ENCODE peak calls at places on chromosomes 6 and 20, in nine cellular contexts. J is dorsolateral prefrontal cortex, W is fibroblast of the aortic adventitia, K is body of pancreas, X is kidney, S is GM23248, T is cardiac fibroblast, R is hepatocyte, N is choroid plexus epithelial cell. C is an unnamed sample.

GRCh38 chr20:56428388-56428787 is 16.3 kb downstream of the CASS4 start:
- DNase-seq in J (no peak), W (no peak), K (no peak), X (no peak), S (no peak), T (no peak), R (no peak), N (no peak), C (no peak)

GRCh38 chr6:132052096-132052495 is 100.9 kb upstream of the CCN2 start:
- DNase-seq in J (no peak), W (peak; percentile 69), K (no peak), X (no peak), S (peak; percentile 31), T (no peak), R (no peak), N (no peak), C (no peak)

GRCh38 chr6:106750146-106750900 is 120.9 kb downstream of the QRSL1 start:
- DNase-seq in J (no peak), W (no peak), K (no peak), X (no peak), S (no peak), T (no peak), R (no peak), N (no peak), C (no peak)

GRCh38 chr20:1811621-1812498 is 83.3 kb upstream of the SIRPA start:
- DNase-seq in J (no peak), W (no peak), K (no peak), X (no peak), S (no peak), T (no peak), R (no peak), N (no peak), C (no peak)

GRCh38 chr20:8901237-8902025 is 167.5 kb upstream of the PLCB4 start:
- DNase-seq in J (no peak), W (peak; percentile 17), K (no peak), X (peak; percentile 66), S (peak; percentile 20), T (peak; percentile 2), R (no peak), N (peak; percentile 15), C (no peak)

GRCh38 chr6:163001341-163001740 is 273.6 kb downstream of the PACRG start:
- DNase-seq in J (no peak), W (no peak), K (no peak), X (no peak), S (no peak), T (no peak), R (no peak), N (peak; percentile 5), C (no peak)

GRCh38 chr20:15061955-15062354 is 724.5 kb upstream of the FLRT3 start:
- DNase-seq in J (no peak), W (no peak), K (no peak), X (peak; percentile 60), S (no peak), T (no peak), R (peak; percentile 49), N (no peak), C (no peak)

GRCh38 chr6:129759851-129760595 is 50.0 kb upstream of the ARHGAP18 start:
- DNase-seq in J (no peak), W (no peak), K (no peak), X (no peak), S (peak; percentile 27), T (no peak), R (no peak), N (no peak), C (no peak)

GRCh38 chr6:142810952-142811514 is 133.9 kb downstream of the HIVEP2 start:
- DNase-seq in J (no peak), W (no peak), K (no peak), X (no peak), S (no peak), T (no peak), R (no peak), N (no peak), C (no peak)

GRCh38 chr20:62019881-62020492 is 45.7 kb downstream of the TAF4 start:
- DNase-seq in J (no peak), W (no peak), K (no peak), X (peak; percentile 49), S (no peak), T (no peak), R (no peak), N (no peak), C (no peak)

GRCh38 chr6:13457577-13457976 is 29.8 kb downstream of the GFOD1 start:
- DNase-seq in J (no peak), W (peak; percentile 71), K (no peak), X (no peak), S (peak; percentile 68), T (peak; percentile 62), R (no peak), N (no peak), C (peak; percentile 42)

GRCh38 chr6:130524552-130524951 is 158.7 kb downstream of the TMEM200A start:
- DNase-seq in J (no peak), W (no peak), K (no peak), X (no peak), S (no peak), T (no peak), R (no peak), N (no peak), C (no peak)

GRCh38 chr6:139376054-139376355 is 1.6 kb upstream of the CITED2 start:
- DNase-seq in J (no peak), W (no peak), K (peak; percentile 50), X (no peak), S (no peak), T (no peak), R (peak; percentile 49), N (no peak), C (no peak)

GRCh38 chr6:139375239-139376053 is 998 bp upstream of the CITED2 start:
- DNase-seq in J (peak; percentile 88), W (peak; percentile 99), K (peak; percentile 94), X (peak; percentile 96), S (peak; percentile 97), T (peak; percentile 98), R (peak; percentile 96), N (peak; percentile 99), C (peak; percentile 99)

GRCh38 chr6:139374357-139375238 is at the start of gene CITED2:
- DNase-seq in J (peak; percentile 91), W (peak; percentile 98), K (peak; percentile 95), X (peak; percentile 97), S (peak; percentile 98), T (peak; percentile 98), R (peak; percentile 96), N (peak; percentile 98), C (peak; percentile 98)

GRCh38 chr6:139378226-139378625 is 3.8 kb upstream of the CITED2 start:
- DNase-seq in J (no peak), W (no peak), K (no peak), X (no peak), S (no peak), T (no peak), R (no peak), N (no peak), C (no peak)

GRCh38 chr6:139376604-139377218 is 2.3 kb upstream of the CITED2 start:
- DNase-seq in J (peak; percentile 13), W (peak; percentile 79), K (peak; percentile 89), X (no peak), S (peak; percentile 49), T (peak; percentile 54), R (peak; percentile 70), N (peak; percentile 74), C (peak; percentile 75)
- H3K4me3 ChIP-seq in J (no peak overlapping the region), W (peak overlapping the region; percentile 82), K (no peak overlapping the region), X (peak overlapping the region; percentile 97), S (peak overlapping the region; percentile 97), T (peak overlapping the region; percentile 55), R (peak overlapping the region; percentile 41), N (peak overlapping the region; percentile 92), C (peak overlapping the region; percentile 99)

DNA sequence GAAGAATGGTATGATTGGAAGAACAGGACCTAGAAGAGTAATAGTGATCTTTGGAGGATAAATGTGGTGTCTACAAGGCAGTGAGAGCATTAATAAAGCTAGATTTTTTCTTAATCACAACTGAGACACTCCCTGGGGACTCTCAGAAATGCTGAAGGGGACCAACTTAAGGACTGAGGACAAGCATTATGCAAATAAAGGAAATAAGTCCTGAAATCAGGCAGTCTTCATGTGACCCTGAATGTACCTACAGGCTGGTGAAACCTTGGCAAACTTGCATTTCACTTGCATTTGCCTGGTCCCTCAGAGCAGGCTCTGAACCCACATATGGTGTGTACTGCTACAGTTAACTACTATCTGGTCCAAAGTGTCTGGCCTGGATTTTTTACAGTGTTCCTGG is 19.3 kb upstream of the TTK start:
- DNase-seq in J (no peak), W (no peak), K (no peak), X (no peak), S (no peak), T (no peak), R (no peak), N (no peak), C (no peak)
- H3K4me3 ChIP-seq in J (no peak overlapping the region), W (no peak overlapping the region), K (no peak overlapping the region), X (no peak overlapping the region), S (no peak overlapping the region), T (no peak overlapping the region), R (no peak overlapping the region), N (no peak overlapping the region), C (no peak overlapping the region)

GRCh38 chr6:26121141-26122004 is 34.1 kb downstream of the HFE start:
- DNase-seq in J (no peak), W (no peak), K (no peak), X (no peak), S (peak; percentile 15), T (peak; percentile 10), R (peak; percentile 30), N (peak; percentile 20), C (no peak)

GRCh38 chr6:26122402-26122792 is 35.2 kb downstream of the HFE start:
- DNase-seq in J (no peak), W (no peak), K (no peak), X (no peak), S (peak; percentile 46), T (no peak), R (peak; percentile 43), N (no peak), C (no peak)

GRCh38 chr6:26120807-26121140 is 33.5 kb downstream of the HFE start:
- DNase-seq in J (no peak), W (no peak), K (no peak), X (no peak), S (no peak), T (no peak), R (no peak), N (no peak), C (no peak)

GRCh38 chr6:26122793-26123674 is 35.8 kb downstream of the HFE start:
- DNase-seq in J (peak; percentile 96), W (peak; percentile 99), K (peak; percentile 97), X (peak; percentile 96), S (peak; percentile 94), T (peak; percentile 99), R (peak; percentile 93), N (peak; percentile 99), C (peak; percentile 99)

GRCh38 chr6:26122005-26122388 is 34.8 kb downstream of the HFE start:
- DNase-seq in J (no peak), W (no peak), K (no peak), X (no peak), S (no peak), T (no peak), R (no peak), N (no peak), C (no peak)
- H3K4me3 ChIP-seq in J (peak overlapping the region; percentile 92), W (no peak overlapping the region), K (no peak overlapping the region), X (peak overlapping the region; percentile 64), S (peak overlapping the region; percentile 99), T (no peak overlapping the region), R (peak overlapping the region; percentile 7), N (no peak overlapping the region), C (no peak overlapping the region)

GRCh38 chr6:139533573-139534471 is 159.4 kb upstream of the CITED2 start:
- DNase-seq in J (no peak), W (peak; percentile 84), K (peak; percentile 48), X (peak; percentile 53), S (peak; percentile 76), T (peak; percentile 91), R (peak; percentile 50), N (peak; percentile 91), C (peak; percentile 96)
- H3K4me3 ChIP-seq in J (no peak overlapping the region), W (no peak overlapping the region), K (no peak overlapping the region), X (peak overlapping the region; percentile 56), S (peak overlapping the region; percentile 2), T (no peak overlapping the region), R (no peak overlapping the region), N (no peak overlapping the region), C (no peak overlapping the region)

C was measured in fibroblast of pulmonary artery.